ENCODE peak calls at places on chromosomes 5 and 9, in four cellular contexts. P, D, V and B are unnamed samples.

GRCh38 chr9:132486706-132487350 is 76.8 kb downstream of the CFAP77 start:
- DNase-seq in P (no peak), D (no peak), V (no peak), B (no peak)

GRCh38 chr9:121686930-121687541 is 35.6 kb downstream of the DAB2IP start:
- DNase-seq in V (peak), P (peak), D (peak), B (peak)

GRCh38 chr5:68054625-68055024 is 160.9 kb upstream of the PIK3R1 start:
- DNase-seq in P (no peak), V (no peak), D (no peak), B (no peak)

GRCh38 chr5:40221796-40222195 is 457.9 kb upstream of the PTGER4 start:
- DNase-seq in V (no peak), P (no peak), D (no peak), B (no peak)

GRCh38 chr5:179293276-179293675 is 52.0 kb downstream of the ADAMTS2 start:
- DNase-seq in D (no peak), P (no peak), V (no peak), B (no peak)

GRCh38 chr5:435156-435790 is 7.7 kb upstream of the EXOC3 start:
- DNase-seq in P (no peak), D (no peak), V (no peak), B (no peak)

GRCh38 chr5:38384396-38384795 is 126.0 kb downstream of the EGFLAM start:
- DNase-seq in D (no peak), V (no peak), P (no peak), B (no peak)

GRCh38 chr9:129482521-129483466 is 138.1 kb downstream of the C9orf50 start:
- DNase-seq in D (peak), V (no peak), P (no peak), B (peak)

GRCh38 chr5:41071975-41072374 is 833 bp upstream of the MROH2B start:
- DNase-seq in P (no peak), D (no peak), V (no peak), B (no peak)

GRCh38 chr9:124180557-124180956 is 77.2 kb upstream of the NEK6 start:
- DNase-seq in D (no peak), V (no peak), P (no peak), B (no peak)

GRCh38 chr5:171481791-171482536 is 62.5 kb downstream of the FGF18 start:
- DNase-seq in P (no peak), V (no peak), D (no peak), B (no peak)

GRCh38 chr5:134177197-134178171 is 734 bp upstream of the SKP1 start:
- DNase-seq in V (peak), P (peak), D (peak), B (peak)

GRCh38 chr5:58666598-58667595 is 84.0 kb downstream of the RAB3C start:
- DNase-seq in V (no peak), P (no peak), D (no peak), B (no peak)

GRCh38 chr5:74233571-74233970 is 407.0 kb downstream of the ENC1 start:
- DNase-seq in V (no peak), P (no peak), D (no peak), B (no peak)

GRCh38 chr5:138230261-138230660 is 17.1 kb upstream of the CDC23 start:
- DNase-seq in D (no peak), V (no peak), P (no peak), B (no peak)

DNA sequence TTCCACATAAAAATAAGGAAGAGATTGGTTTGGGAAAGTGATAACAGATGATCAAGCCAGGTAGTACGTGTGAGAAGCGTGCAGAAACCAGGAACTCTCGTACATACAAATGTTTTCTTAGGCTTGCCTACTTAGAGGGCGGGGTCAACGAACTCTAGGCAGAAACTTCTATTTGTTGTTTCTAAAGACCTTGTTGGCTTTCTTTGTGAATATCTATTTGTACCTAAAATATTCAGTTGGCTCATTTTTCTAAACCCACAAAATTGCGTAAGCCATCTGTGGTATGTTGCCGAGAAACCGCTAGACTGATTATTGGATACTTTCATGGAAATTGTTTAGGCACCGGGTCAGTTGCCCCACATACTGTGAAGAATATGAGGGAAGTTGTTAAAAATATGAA is 458.5 kb downstream of the MAT2B start:
- DNase-seq in D (no peak), V (no peak), P (no peak), B (no peak)
- TF ChIP-seq FOXK2 in D (no peak), V (no peak), P (no peak), B (no peak)

DNA sequence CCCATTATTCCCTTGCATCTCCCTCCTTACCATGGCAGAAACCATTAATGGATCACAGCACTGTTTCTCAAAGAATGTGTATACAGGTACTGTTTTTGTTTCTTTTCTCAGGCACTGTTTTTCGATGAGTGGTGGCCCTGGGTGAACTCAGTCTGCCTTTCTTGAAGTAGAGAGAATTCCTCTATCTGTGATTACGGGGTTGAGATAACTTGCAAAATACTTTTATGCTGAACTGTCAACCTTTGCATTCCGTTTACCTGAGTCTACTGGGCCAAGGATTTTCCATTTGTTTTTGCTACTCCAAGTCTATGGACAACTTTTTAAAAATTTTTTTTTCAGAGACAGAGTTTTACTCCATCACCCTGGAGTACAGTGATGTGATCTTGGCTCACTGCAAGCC is 82.7 kb upstream of the CLINT1 start:
- DNase-seq in P (no peak), V (no peak), D (no peak), B (no peak)
- TF ChIP-seq FOXK2 in P (no peak), V (no peak), D (no peak), B (no peak)

DNA sequence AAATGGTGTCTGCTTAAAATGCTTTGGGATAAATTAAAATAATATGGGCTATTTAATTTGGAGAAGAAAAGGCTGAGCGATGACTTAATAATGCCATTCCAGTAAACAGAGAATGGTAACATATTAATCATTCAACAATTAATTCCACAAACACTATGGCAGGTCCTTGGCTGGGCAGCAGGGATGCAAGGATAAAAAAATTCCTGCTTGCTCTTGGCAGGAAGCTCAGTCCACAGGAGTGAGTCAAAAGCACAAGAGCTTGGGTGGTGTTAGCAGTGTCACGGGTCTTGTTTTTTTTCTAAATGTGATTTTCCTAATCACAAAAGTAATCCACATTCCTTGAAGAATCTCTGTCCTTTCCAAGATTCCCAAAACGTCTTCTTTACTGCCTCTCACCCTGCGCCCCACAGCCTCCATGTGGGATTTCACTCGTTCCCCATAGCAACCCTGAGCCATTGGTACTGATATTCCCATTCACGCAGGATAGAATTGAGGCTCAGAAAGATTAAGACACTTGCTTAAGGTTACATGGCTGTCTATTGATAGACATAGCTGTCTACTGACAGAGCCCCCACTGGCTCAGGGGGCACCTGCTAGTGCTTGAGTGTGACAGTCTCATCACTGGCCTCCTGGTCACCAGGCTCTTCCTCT is 222.3 kb downstream of the MAPKAP1 start:
- DNase-seq in D (no peak), P (no peak), V (no peak), B (no peak)
- TF ChIP-seq FOXK2 in D (no peak), P (no peak), V (no peak), B (no peak)

GRCh38 chr5:135566422-135567416 is 12.1 kb downstream of the CXCL14 start:
- DNase-seq in P (no peak), V (no peak), D (peak), B (no peak)

GRCh38 chr5:135567661-135568060 is 11.1 kb downstream of the CXCL14 start:
- DNase-seq in D (no peak), V (no peak), P (no peak), B (no peak)

GRCh38 chr5:135568923-135569360 is 9.8 kb downstream of the CXCL14 start:
- DNase-seq in V (no peak), P (no peak), D (no peak), B (no peak)

GRCh38 chr5:135569755-135570452 is 8.9 kb downstream of the CXCL14 start:
- DNase-seq in P (peak), D (peak), V (no peak), B (peak)

GRCh38 chr5:135568241-135568640 is 10.6 kb downstream of the CXCL14 start:
- DNase-seq in D (no peak), P (no peak), V (no peak), B (no peak)
- TF ChIP-seq FOXK2 in D (no peak), P (no peak), V (no peak), B (no peak)

GRCh38 chr9:18675973-18676372 is 202.0 kb downstream of the ADAMTSL1 start:
- DNase-seq in D (no peak), V (no peak), P (no peak), B (peak)

GRCh38 chr9:18673179-18673578 is 199.2 kb downstream of the ADAMTSL1 start:
- DNase-seq in P (no peak), D (no peak), V (no peak), B (no peak)

GRCh38 chr9:18672706-18673105 is 198.8 kb downstream of the ADAMTSL1 start:
- DNase-seq in P (no peak), V (no peak), D (no peak), B (no peak)

GRCh38 chr9:18676501-18676900 is 202.5 kb downstream of the ADAMTSL1 start:
- DNase-seq in P (no peak), V (no peak), D (no peak), B (no peak)

GRCh38 chr9:18675345-18675744 is 201.4 kb downstream of the ADAMTSL1 start:
- DNase-seq in V (no peak), D (no peak), P (no peak), B (no peak)
- TF ChIP-seq FOXK2 in V (no peak), D (no peak), P (no peak), B (no peak)

GRCh38 chr5:36373527-36374086 is 71.9 kb upstream of the RANBP3L start:
- DNase-seq in V (no peak), P (peak), D (no peak), B (no peak)

GRCh38 chr5:36378551-36378950 is 76.8 kb upstream of the RANBP3L start:
- DNase-seq in D (no peak), P (no peak), V (no peak), B (no peak)

GRCh38 chr5:36382890-36383289 is 81.2 kb upstream of the RANBP3L start:
- DNase-seq in V (no peak), P (no peak), D (no peak), B (no peak)

GRCh38 chr5:36374275-36374862 is 72.7 kb upstream of the RANBP3L start:
- DNase-seq in V (no peak), P (no peak), D (no peak), B (no peak)

DNA sequence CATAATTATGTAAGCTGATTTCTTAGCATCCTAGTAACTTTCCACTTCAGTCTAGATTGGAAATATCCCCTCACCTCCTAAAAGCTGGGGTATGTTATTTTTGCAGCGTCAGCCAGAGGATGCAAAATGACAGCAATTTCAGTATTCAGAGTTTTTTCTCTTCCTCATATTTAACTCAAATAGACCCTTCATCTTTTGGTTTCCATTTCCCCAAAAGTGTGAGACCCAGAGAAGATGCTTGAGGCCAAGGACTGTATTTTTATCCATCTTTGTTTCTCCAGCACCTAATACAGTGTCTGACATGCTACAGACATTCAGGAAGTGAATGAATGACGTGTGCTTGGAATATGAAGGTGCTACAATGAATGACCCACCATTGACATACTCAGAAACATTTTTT is 75.5 kb upstream of the RANBP3L start:
- DNase-seq in V (no peak), D (no peak), P (no peak), B (no peak)
- TF ChIP-seq FOXK2 in V (no peak), D (no peak), P (no peak), B (no peak)